ENCODE peak calls at places on chromosomes 7 and 10, in five cellular contexts. One of them, this sample, is unnamed.

GRCh38 chr7:90345548-90346319 is 782 bp upstream of the GTPBP10 start:
- DNase-seq in Caco-2: no peak
- DNase-seq in MM.1S: peak
- DNase-seq in testis: peak
- DNase-seq in upper lobe of right lung: no peak
- DNase-seq in this sample: no peak

GRCh38 chr7:82105463-82105862 is 335.6 kb upstream of the HGF start:
- DNase-seq in Caco-2: no peak
- DNase-seq in MM.1S: no peak
- DNase-seq in testis: no peak
- DNase-seq in upper lobe of right lung: no peak
- DNase-seq in this sample: no peak

GRCh38 chr10:84820596-84820995 is 492.2 kb downstream of the CCSER2 start:
- DNase-seq in Caco-2: no peak
- DNase-seq in MM.1S: no peak
- DNase-seq in testis: no peak
- DNase-seq in upper lobe of right lung: no peak
- DNase-seq in this sample: no peak

GRCh38 chr7:30930621-30931020 is 19.0 kb downstream of the AQP1 start:
- DNase-seq in Caco-2: no peak
- DNase-seq in MM.1S: no peak
- DNase-seq in testis: peak
- DNase-seq in upper lobe of right lung: peak
- DNase-seq in this sample: no peak

GRCh38 chr10:77391605-77392235 is 245.9 kb downstream of the KCNMA1 start:
- DNase-seq in Caco-2: peak
- DNase-seq in MM.1S: peak
- DNase-seq in testis: peak
- DNase-seq in upper lobe of right lung: peak
- DNase-seq in this sample: peak

GRCh38 chr7:4689668-4690067 is 7.6 kb downstream of the FOXK1 start:
- DNase-seq in Caco-2: no peak
- DNase-seq in MM.1S: no peak
- DNase-seq in testis: no peak
- DNase-seq in upper lobe of right lung: no peak
- DNase-seq in this sample: no peak

GRCh38 chr10:26488344-26488743 is 50.2 kb downstream of the APBB1IP start:
- DNase-seq in Caco-2: no peak
- DNase-seq in MM.1S: no peak
- DNase-seq in testis: no peak
- DNase-seq in upper lobe of right lung: no peak
- DNase-seq in this sample: no peak

GRCh38 chr10:76763360-76763759 is 874.2 kb downstream of the KCNMA1 start:
- DNase-seq in Caco-2: no peak
- DNase-seq in MM.1S: no peak
- DNase-seq in testis: no peak
- DNase-seq in upper lobe of right lung: no peak
- DNase-seq in this sample: no peak

GRCh38 chr7:26091933-26092332 is 60.1 kb upstream of the NFE2L3 start:
- DNase-seq in Caco-2: peak
- DNase-seq in MM.1S: peak
- DNase-seq in testis: no peak
- DNase-seq in upper lobe of right lung: no peak
- DNase-seq in this sample: no peak

GRCh38 chr10:65270969-65271368 is 1654.9 kb upstream of the LRRTM3 start:
- DNase-seq in Caco-2: no peak
- DNase-seq in MM.1S: no peak
- DNase-seq in testis: no peak
- DNase-seq in upper lobe of right lung: no peak
- DNase-seq in this sample: no peak

GRCh38 chr10:29815572-29815971 is 180.8 kb upstream of the SVIL start:
- DNase-seq in Caco-2: no peak
- DNase-seq in MM.1S: no peak
- DNase-seq in testis: no peak
- DNase-seq in upper lobe of right lung: no peak
- DNase-seq in this sample: no peak

GRCh38 chr7:129285195-129285594 is 60.4 kb downstream of the AHCYL2 start:
- DNase-seq in Caco-2: no peak
- DNase-seq in MM.1S: no peak
- DNase-seq in testis: no peak
- DNase-seq in upper lobe of right lung: no peak
- DNase-seq in this sample: no peak

GRCh38 chr10:75295901-75296441 is 60.2 kb upstream of the COMTD1 start:
- DNase-seq in Caco-2: no peak
- DNase-seq in MM.1S: no peak
- DNase-seq in testis: no peak
- DNase-seq in upper lobe of right lung: no peak
- DNase-seq in this sample: no peak

GRCh38 chr7:6227294-6227846 is 45.1 kb downstream of the CYTH3 start:
- DNase-seq in Caco-2: no peak
- DNase-seq in MM.1S: no peak
- DNase-seq in testis: peak
- DNase-seq in upper lobe of right lung: no peak
- DNase-seq in this sample: no peak

GRCh38 chr10:30728786-30729185 is 99.2 kb upstream of the LYZL2 start:
- DNase-seq in Caco-2: no peak
- DNase-seq in MM.1S: no peak
- DNase-seq in testis: no peak
- DNase-seq in upper lobe of right lung: no peak
- DNase-seq in this sample: no peak

GRCh38 chr10:80277567-80278250 is 11.7 kb downstream of the MAT1A start:
- DNase-seq in Caco-2: no peak
- DNase-seq in MM.1S: no peak
- DNase-seq in testis: peak
- DNase-seq in upper lobe of right lung: no peak
- DNase-seq in this sample: no peak

GRCh38 chr10:43396928-43397624 is 11.9 kb downstream of the HNRNPF start:
- DNase-seq in Caco-2: peak
- DNase-seq in MM.1S: peak
- DNase-seq in testis: peak
- DNase-seq in upper lobe of right lung: peak
- DNase-seq in this sample: peak

GRCh38 chr7:103113164-103113563 is 35.7 kb downstream of the NAPEPLD start:
- DNase-seq in Caco-2: no peak
- DNase-seq in MM.1S: no peak
- DNase-seq in testis: no peak
- DNase-seq in upper lobe of right lung: no peak
- DNase-seq in this sample: no peak

GRCh38 chr7:38660427-38661099 is 29.4 kb upstream of the AMPH start:
- DNase-seq in Caco-2: no peak
- DNase-seq in MM.1S: peak
- DNase-seq in testis: peak
- DNase-seq in upper lobe of right lung: no peak
- DNase-seq in this sample: peak

GRCh38 chr7:84811427-84811826 is 375.4 kb downstream of the SEMA3D start:
- DNase-seq in Caco-2: no peak
- DNase-seq in MM.1S: no peak
- DNase-seq in testis: no peak
- DNase-seq in upper lobe of right lung: no peak
- DNase-seq in this sample: no peak

GRCh38 chr7:155791836-155792235 is 20.4 kb downstream of the SHH start:
- DNase-seq in Caco-2: no peak
- DNase-seq in MM.1S: no peak
- DNase-seq in testis: no peak
- DNase-seq in upper lobe of right lung: no peak
- DNase-seq in this sample: no peak

GRCh38 chr7:76069238-76069638 is 21.3 kb downstream of the MDH2 start:
- DNase-seq in Caco-2: peak
- DNase-seq in MM.1S: no peak
- DNase-seq in testis: peak
- DNase-seq in upper lobe of right lung: peak
- DNase-seq in this sample: no peak

GRCh38 chr7:5255832-5256231 is 26.9 kb upstream of the SLC29A4 start:
- DNase-seq in Caco-2: no peak
- DNase-seq in MM.1S: no peak
- DNase-seq in testis: no peak
- DNase-seq in upper lobe of right lung: no peak
- DNase-seq in this sample: no peak

GRCh38 chr10:111648046-111648445 is 535.5 kb downstream of the GPAM start:
- DNase-seq in Caco-2: no peak
- DNase-seq in MM.1S: no peak
- DNase-seq in testis: no peak
- DNase-seq in upper lobe of right lung: no peak
- DNase-seq in this sample: no peak

GRCh38 chr10:5034588-5034987 is 30.9 kb upstream of the AKR1C2 start:
- DNase-seq in Caco-2: no peak
- DNase-seq in MM.1S: no peak
- DNase-seq in testis: no peak
- DNase-seq in upper lobe of right lung: no peak
- DNase-seq in this sample: no peak

GRCh38 chr7:117675519-117676137 is 195.8 kb downstream of the CFTR start:
- DNase-seq in Caco-2: no peak
- DNase-seq in MM.1S: no peak
- DNase-seq in testis: no peak
- DNase-seq in upper lobe of right lung: no peak
- DNase-seq in this sample: no peak

GRCh38 chr10:26485150-26485941 is 47.2 kb downstream of the APBB1IP start:
- DNase-seq in Caco-2: no peak
- DNase-seq in MM.1S: no peak
- DNase-seq in testis: no peak
- DNase-seq in upper lobe of right lung: no peak
- DNase-seq in this sample: no peak

GRCh38 chr7:47634273-47634672 is 52.4 kb upstream of the TNS3 start:
- DNase-seq in Caco-2: no peak
- DNase-seq in MM.1S: no peak
- DNase-seq in testis: no peak
- DNase-seq in upper lobe of right lung: no peak
- DNase-seq in this sample: no peak

DNA sequence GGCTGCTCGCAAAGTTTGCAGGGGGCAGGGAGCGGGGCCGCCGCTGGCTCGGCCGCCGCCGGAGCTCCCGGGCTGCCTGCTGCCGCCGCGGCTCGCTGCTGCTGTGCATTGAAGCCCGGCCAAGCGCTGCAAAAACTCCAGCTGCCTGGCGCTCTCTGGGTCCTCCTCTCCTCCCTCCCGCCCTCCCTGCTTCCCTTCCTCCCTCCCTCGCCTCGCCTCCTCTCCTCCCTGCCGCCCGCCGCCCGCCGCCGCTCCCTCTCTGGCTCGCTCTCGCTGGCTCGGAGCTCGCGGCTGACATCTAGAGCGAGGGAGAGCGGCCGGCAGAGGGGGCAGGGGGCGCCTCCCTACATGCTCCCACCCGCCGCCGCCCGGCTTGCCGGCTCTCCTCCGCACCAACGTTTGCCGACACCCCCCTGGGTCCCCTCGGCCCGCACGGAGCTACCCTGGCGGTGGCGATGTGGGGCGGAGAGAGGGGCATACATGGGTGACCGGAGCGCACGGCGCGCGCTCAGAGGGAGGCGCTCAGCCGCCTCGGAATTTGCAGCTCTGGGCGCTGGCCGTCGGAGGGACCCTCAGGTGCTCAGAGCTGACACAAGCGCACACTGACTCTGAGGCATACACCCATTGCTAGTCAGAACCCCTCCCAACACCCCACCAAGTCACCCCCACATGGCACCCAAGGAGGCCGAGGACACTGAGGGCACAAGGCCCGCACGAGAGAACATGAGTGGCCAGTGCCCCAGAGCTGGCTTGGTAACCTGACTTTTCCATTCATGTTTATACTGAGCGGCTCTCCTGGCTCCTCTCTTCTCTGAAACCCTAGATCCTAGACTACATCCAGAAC is 1.2 kb upstream of the PLXNA4 start:
- DNase-seq in Caco-2: no peak
- DNase-seq in MM.1S: no peak
- DNase-seq in testis: peak
- DNase-seq in upper lobe of right lung: peak
- DNase-seq in this sample: no peak
- H3K4me3 ChIP-seq in Caco-2: peak
- H3K4me3 ChIP-seq in MM.1S: no peak
- H3K4me3 ChIP-seq in testis: peak
- H3K4me3 ChIP-seq in upper lobe of right lung: peak
- H3K4me3 ChIP-seq in this sample: no peak

GRCh38 chr10:15348579-15348978 is 22.5 kb downstream of the FAM171A1 start:
- DNase-seq in Caco-2: no peak
- DNase-seq in MM.1S: no peak
- DNase-seq in testis: no peak
- DNase-seq in upper lobe of right lung: no peak
- DNase-seq in this sample: no peak
- H3K4me3 ChIP-seq in Caco-2: no peak
- H3K4me3 ChIP-seq in MM.1S: no peak
- H3K4me3 ChIP-seq in testis: no peak
- H3K4me3 ChIP-seq in upper lobe of right lung: peak
- H3K4me3 ChIP-seq in this sample: no peak

GRCh38 chr7:17402628-17403278 is 104.3 kb downstream of the AHR start:
- DNase-seq in Caco-2: no peak
- DNase-seq in MM.1S: peak
- DNase-seq in testis: peak
- DNase-seq in upper lobe of right lung: no peak
- DNase-seq in this sample: no peak

GRCh38 chr7:17403996-17404395 is 105.5 kb downstream of the AHR start:
- DNase-seq in Caco-2: no peak
- DNase-seq in MM.1S: no peak
- DNase-seq in testis: no peak
- DNase-seq in upper lobe of right lung: no peak
- DNase-seq in this sample: no peak

GRCh38 chr7:17405786-17406185 is 107.3 kb downstream of the AHR start:
- DNase-seq in Caco-2: no peak
- DNase-seq in MM.1S: no peak
- DNase-seq in testis: no peak
- DNase-seq in upper lobe of right lung: no peak
- DNase-seq in this sample: no peak

GRCh38 chr7:17406756-17407155 is 108.3 kb downstream of the AHR start:
- DNase-seq in Caco-2: no peak
- DNase-seq in MM.1S: no peak
- DNase-seq in testis: no peak
- DNase-seq in upper lobe of right lung: no peak
- DNase-seq in this sample: no peak

DNA sequence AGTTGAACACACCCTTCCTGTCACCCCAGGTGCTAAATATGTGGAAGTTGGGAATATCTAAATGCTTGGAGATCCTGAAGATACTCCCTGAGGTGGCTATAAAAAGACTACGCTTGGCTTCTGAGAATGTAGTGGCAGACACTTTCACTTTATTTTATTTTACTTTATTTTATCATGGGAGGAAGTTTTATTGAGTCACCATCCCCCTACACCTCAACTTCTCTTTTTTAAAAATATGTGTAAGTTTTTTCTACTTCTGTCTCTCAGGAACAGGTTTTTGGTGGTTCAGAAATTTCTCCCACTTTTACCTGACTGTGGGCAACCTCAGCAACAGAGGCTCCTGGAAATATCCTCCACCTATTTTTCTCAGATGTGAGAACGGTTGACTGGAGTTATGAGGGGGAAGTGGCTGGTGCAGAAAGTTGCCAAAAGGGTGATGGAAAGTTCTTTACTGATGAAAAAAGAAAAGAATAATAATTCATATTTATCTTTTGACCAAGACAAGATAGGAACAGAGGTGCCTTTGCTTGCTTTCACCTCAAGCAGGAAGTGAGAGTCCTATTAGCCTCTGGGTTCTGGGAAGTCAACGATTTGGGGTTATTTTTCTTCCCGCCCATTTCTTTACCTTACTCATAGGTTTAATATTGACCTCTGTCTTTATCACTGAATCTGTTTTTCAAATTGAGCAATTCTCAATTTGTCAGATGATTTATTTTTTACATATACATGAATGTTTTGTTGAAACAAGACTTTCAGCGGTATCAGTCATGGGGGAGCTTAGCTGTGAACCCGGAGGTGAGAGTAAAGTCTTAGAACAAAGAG is 103.6 kb downstream of the AHR start:
- DNase-seq in Caco-2: no peak
- DNase-seq in MM.1S: no peak
- DNase-seq in testis: no peak
- DNase-seq in upper lobe of right lung: no peak
- DNase-seq in this sample: no peak
- H3K4me3 ChIP-seq in Caco-2: no peak
- H3K4me3 ChIP-seq in MM.1S: no peak
- H3K4me3 ChIP-seq in testis: no peak
- H3K4me3 ChIP-seq in upper lobe of right lung: no peak
- H3K4me3 ChIP-seq in this sample: no peak

GRCh38 chr10:97185326-97186058 is at the start of gene SLIT1:
- DNase-seq in Caco-2: no peak
- DNase-seq in MM.1S: no peak
- DNase-seq in testis: no peak
- DNase-seq in upper lobe of right lung: peak
- DNase-seq in this sample: no peak
- H3K4me3 ChIP-seq in Caco-2: peak
- H3K4me3 ChIP-seq in MM.1S: no peak
- H3K4me3 ChIP-seq in testis: peak
- H3K4me3 ChIP-seq in upper lobe of right lung: no peak
- H3K4me3 ChIP-seq in this sample: no peak

This sample was measured in Karpas-422.